ENCODE peak calls at places on chromosomes 7 and 10, in eight cellular contexts. T, J, M, O, U, A, F and E are unnamed samples.
A peak's percentile ranks its signal among the peaks of the same experiment; 100 is the strongest.

GRCh38 chr7:113045379-113045778 is 41.2 kb downstream of the GPR85 start:
- DNase-seq in M (no peak), O (no peak), J (no peak), U (no peak), T (no peak), A (no peak), F (no peak), E (no peak)

GRCh38 chr7:70229242-70229641 is 631.0 kb downstream of the AUTS2 start:
- DNase-seq in O (no peak), F (no peak), U (no peak), T (no peak), J (no peak), A (no peak), M (no peak), E (no peak)

GRCh38 chr10:4111593-4111992 is 326.6 kb upstream of the KLF6 start:
- DNase-seq in F (no peak), M (peak; percentile 32), T (no peak), O (no peak), J (no peak), U (no peak), A (no peak), E (no peak)

GRCh38 chr7:7424151-7424873 is 111.4 kb downstream of the COL28A1 start:
- DNase-seq in M (peak; percentile 71), T (peak; percentile 58), J (peak; percentile 69), A (peak; percentile 78), O (peak; percentile 78), U (peak; percentile 16), F (peak; percentile 49), E (peak; percentile 13)

GRCh38 chr10:99926925-99927718 is 82.6 kb downstream of the DNMBP start:
- DNase-seq in A (no peak), O (peak; percentile 46), F (no peak), J (peak; percentile 79), T (no peak), U (no peak), M (peak; percentile 69), E (no peak)

GRCh38 chr7:20666444-20666843 is 51.0 kb downstream of the ABCB5 start:
- DNase-seq in F (no peak), O (no peak), U (no peak), T (no peak), J (no peak), A (no peak), M (no peak), E (no peak)

GRCh38 chr10:14225374-14225773 is 105.3 kb downstream of the FRMD4A start:
- DNase-seq in M (no peak), J (peak; percentile 26), T (no peak), F (no peak), U (no peak), O (no peak), A (no peak), E (no peak)

GRCh38 chr7:114412548-114412947 is 2.1 kb upstream of the FOXP2 start:
- DNase-seq in U (no peak), O (no peak), A (no peak), T (no peak), J (no peak), M (no peak), F (no peak), E (peak; percentile 74)

GRCh38 chr7:115110523-115110922 is 188.6 kb downstream of the MDFIC start:
- DNase-seq in T (no peak), F (no peak), A (no peak), J (no peak), O (no peak), M (no peak), U (no peak), E (no peak)

GRCh38 chr7:87152112-87152896 is at the start of gene DMTF1:
- DNase-seq in J (peak; percentile 98), F (peak; percentile 63), A (peak; percentile 94), T (peak; percentile 93), M (peak; percentile 94), U (peak; percentile 70), O (peak; percentile 88), E (peak; percentile 87)

GRCh38 chr7:149422065-149422913 is 38.6 kb downstream of the ZNF777 start:
- DNase-seq in A (peak; percentile 65), O (peak; percentile 24), J (peak; percentile 88), U (peak; percentile 96), F (peak; percentile 14), T (peak; percentile 79), M (peak; percentile 70), E (peak; percentile 20)

GRCh38 chr7:41047789-41048191 is 655.1 kb downstream of the INHBA start:
- DNase-seq in F (no peak), M (peak; percentile 26), A (no peak), J (no peak), T (no peak), O (no peak), U (no peak), E (no peak)

GRCh38 chr7:2031496-2031895 is 201.2 kb downstream of the MAD1L1 start:
- DNase-seq in O (no peak), M (no peak), F (no peak), U (no peak), T (no peak), A (no peak), J (peak; percentile 48), E (no peak)

GRCh38 chr10:57094965-57095364 is 733.9 kb upstream of the ZWINT start:
- DNase-seq in J (no peak), A (no peak), T (no peak), M (no peak), O (no peak), F (no peak), U (no peak), E (no peak)

GRCh38 chr7:8190121-8190895 is 71.7 kb downstream of the ICA1 start:
- DNase-seq in F (no peak), U (peak; percentile 14), M (peak; percentile 46), J (no peak), O (peak; percentile 55), A (peak; percentile 55), T (peak; percentile 62), E (no peak)

GRCh38 chr10:107653832-107654287 is 489.4 kb upstream of the SORCS1 start:
- DNase-seq in M (peak; percentile 43), A (peak; percentile 33), F (no peak), U (no peak), J (no peak), T (no peak), O (peak; percentile 65), E (no peak)

GRCh38 chr10:77333610-77334340 is 303.8 kb downstream of the KCNMA1 start:
- DNase-seq in U (no peak), F (peak; percentile 71), J (no peak), O (no peak), A (no peak), T (no peak), M (peak; percentile 45), E (no peak)

GRCh38 chr10:126352446-126352845 is 35.8 kb downstream of the ADAM12 start:
- DNase-seq in T (no peak), F (no peak), M (no peak), A (no peak), U (no peak), O (no peak), J (no peak), E (no peak)

GRCh38 chr7:13989138-13989943 is at the start of gene ETV1:
- DNase-seq in M (peak; percentile 84), T (peak; percentile 3), J (peak; percentile 93), F (peak; percentile 35), U (no peak), A (peak; percentile 83), O (peak; percentile 76), E (no peak)

GRCh38 chr10:17835688-17836087 is 26.5 kb downstream of the MRC1 start:
- DNase-seq in M (peak; percentile 80), F (no peak), J (peak; percentile 98), A (peak; percentile 58), O (peak; percentile 93), T (no peak), U (no peak), E (no peak)

GRCh38 chr10:93413252-93413689 is 68.9 kb downstream of the MYOF start:
- DNase-seq in A (no peak), T (peak; percentile 16), O (no peak), U (no peak), M (peak; percentile 66), F (no peak), J (no peak), E (no peak)

GRCh38 chr10:13078912-13079775 is 20.8 kb upstream of the OPTN start:
- DNase-seq in T (no peak), A (no peak), J (peak; percentile 97), F (no peak), O (no peak), M (no peak), U (no peak), E (no peak)

GRCh38 chr10:119305860-119306513 is 98.6 kb downstream of the GRK5 start:
- DNase-seq in T (peak; percentile 91), J (no peak), F (no peak), A (peak; percentile 40), M (peak; percentile 99), O (peak; percentile 94), U (peak; percentile 63), E (no peak)

GRCh38 chr10:1169186-1169885 is 113.2 kb downstream of the WDR37 start:
- DNase-seq in A (no peak), F (no peak), T (no peak), O (no peak), M (no peak), J (no peak), U (no peak), E (no peak)

GRCh38 chr7:2966466-2967078 is 77.1 kb downstream of the CARD11 start:
- DNase-seq in O (no peak), A (no peak), T (no peak), U (no peak), F (no peak), J (peak; percentile 29), M (no peak), E (no peak)

GRCh38 chr10:123847686-123848432 is 43.7 kb downstream of the CPXM2 start:
- DNase-seq in M (peak; percentile 25), A (no peak), O (no peak), U (no peak), T (no peak), J (no peak), F (no peak), E (no peak)

GRCh38 chr7:28920424-28920823 is 37.7 kb downstream of the TRIL start:
- DNase-seq in U (no peak), F (no peak), O (no peak), T (no peak), A (no peak), M (no peak), J (no peak), E (no peak)